ENCODE peak calls at places on chromosomes 11 and 22, in nine cellular contexts. H is A673, K is cardiac fibroblast, Q is HFF-Myc, M is MM.1S, P is esophagus squamous epithelium, A is endodermal cell, I is Peyer's patch, N is stomach. S is an unnamed sample.
A peak's percentile ranks its signal among the peaks of the same experiment; 100 is the strongest.

GRCh38 chr22:32544953-32545558 is 70.4 kb downstream of the FBXO7 start:
- DNase-seq in H (no peak), K (no peak), Q (no peak), M (no peak), P (no peak), A (no peak), I (no peak), N (no peak), S (no peak)

GRCh38 chr22:26949193-26949592 is 291.8 kb downstream of the MIAT start:
- DNase-seq in H (peak; percentile 51), K (peak; percentile 41), Q (no peak), M (no peak), P (no peak), A (peak; percentile 80), I (no peak), N (no peak), S (no peak)

GRCh38 chr11:108609681-108610080 is 16.1 kb upstream of the EXPH5 start:
- DNase-seq in H (no peak), K (peak; percentile 46), Q (no peak), M (no peak), P (no peak), A (no peak), I (no peak), N (no peak), S (no peak)

GRCh38 chr11:131908316-131908715 is 537.9 kb downstream of the NTM start:
- DNase-seq in H (peak; percentile 52), K (no peak), Q (no peak), M (no peak), P (no peak), A (no peak), I (no peak), N (no peak), S (no peak)

GRCh38 chr11:3627291-3627690 is 14.5 kb downstream of the ART5 start:
- DNase-seq in H (no peak), K (peak; percentile 62), Q (no peak), M (no peak), P (no peak), A (no peak), I (no peak), N (no peak), S (no peak)

GRCh38 chr11:30370164-30370563 is 47.3 kb downstream of the ARL14EP start:
- DNase-seq in H (no peak), K (no peak), Q (no peak), M (no peak), P (no peak), A (no peak), I (no peak), N (no peak), S (no peak)

GRCh38 chr11:35981581-35981980 is 37.7 kb downstream of the LDLRAD3 start:
- DNase-seq in H (no peak), K (peak; percentile 73), Q (no peak), M (no peak), P (no peak), A (no peak), I (no peak), N (no peak), S (no peak)

GRCh38 chr22:28894320-28894719 is 10.9 kb downstream of the ZNRF3 start:
- DNase-seq in H (no peak), K (no peak), Q (no peak), M (no peak), P (no peak), A (peak; percentile 57), I (peak; percentile 67), N (no peak), S (no peak)

GRCh38 chr11:96338910-96339703 is 3.9 kb downstream of the MAML2 start:
- DNase-seq in H (no peak), K (peak; percentile 76), Q (no peak), M (peak; percentile 88), P (no peak), A (peak; percentile 61), I (no peak), N (no peak), S (peak; percentile 51)

GRCh38 chr11:71153005-71153395 is 99.4 kb downstream of the SHANK2 start:
- DNase-seq in H (no peak), K (peak; percentile 31), Q (no peak), M (no peak), P (no peak), A (peak; percentile 66), I (no peak), N (no peak), S (no peak)

DNA sequence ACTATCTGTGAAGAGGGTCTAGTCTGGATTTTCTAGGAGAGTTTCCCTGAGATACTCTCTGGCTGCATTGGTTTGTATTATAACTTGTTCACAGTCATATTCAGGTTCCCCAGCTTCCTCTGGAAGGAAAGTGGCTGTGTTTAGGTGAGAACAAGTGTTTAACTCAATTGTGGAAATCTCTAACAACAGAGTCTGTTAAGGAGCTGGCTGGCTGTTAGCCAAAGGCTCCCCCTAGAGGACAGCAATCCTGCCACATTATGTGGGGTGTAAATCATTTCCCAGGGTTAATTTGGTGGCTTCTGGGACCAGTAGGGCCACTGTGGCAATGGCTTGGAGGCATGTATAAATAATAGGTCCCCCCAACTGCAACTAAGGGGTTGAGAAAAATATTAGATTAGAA is 18.4 kb downstream of the MS4A6E start:
- DNase-seq in H (peak; percentile 49), K (no peak), Q (no peak), M (peak; percentile 33), P (no peak), A (peak; percentile 80), I (no peak), N (peak; percentile 46), S (no peak)
- TF ChIP-seq CTCF in H (peak; percentile 67), K (no peak), Q (peak; percentile 6), M (peak; percentile 73), P (no peak), A (peak; percentile 86), I (no peak), N (no peak), S (peak; percentile 54)

GRCh38 chr22:43951966-43952365 is 3.3 kb upstream of the SAMM50 start:
- DNase-seq in H (no peak), K (no peak), Q (no peak), M (no peak), P (no peak), A (peak; percentile 67), I (no peak), N (no peak), S (no peak)
- TF ChIP-seq CTCF in H (no peak), K (no peak), Q (no peak), M (no peak), P (no peak), A (no peak), I (no peak), N (no peak), S (no peak)

GRCh38 chr11:43579919-43580276 is 100.6 kb upstream of the HSD17B12 start:
- DNase-seq in H (no peak), K (no peak), Q (no peak), M (no peak), P (no peak), A (no peak), I (no peak), N (no peak), S (no peak)

GRCh38 chr11:43580735-43581369 is 99.7 kb upstream of the HSD17B12 start:
- DNase-seq in H (peak; percentile 73), K (peak; percentile 10), Q (no peak), M (no peak), P (no peak), A (peak; percentile 78), I (no peak), N (no peak), S (peak; percentile 44)

GRCh38 chr11:43577566-43578264 is 102.8 kb upstream of the HSD17B12 start:
- DNase-seq in H (no peak), K (no peak), Q (no peak), M (no peak), P (no peak), A (no peak), I (no peak), N (no peak), S (no peak)

GRCh38 chr11:43578346-43579170 is 102.0 kb upstream of the HSD17B12 start:
- DNase-seq in H (no peak), K (peak; percentile 15), Q (no peak), M (no peak), P (no peak), A (peak; percentile 61), I (no peak), N (no peak), S (no peak)

DNA sequence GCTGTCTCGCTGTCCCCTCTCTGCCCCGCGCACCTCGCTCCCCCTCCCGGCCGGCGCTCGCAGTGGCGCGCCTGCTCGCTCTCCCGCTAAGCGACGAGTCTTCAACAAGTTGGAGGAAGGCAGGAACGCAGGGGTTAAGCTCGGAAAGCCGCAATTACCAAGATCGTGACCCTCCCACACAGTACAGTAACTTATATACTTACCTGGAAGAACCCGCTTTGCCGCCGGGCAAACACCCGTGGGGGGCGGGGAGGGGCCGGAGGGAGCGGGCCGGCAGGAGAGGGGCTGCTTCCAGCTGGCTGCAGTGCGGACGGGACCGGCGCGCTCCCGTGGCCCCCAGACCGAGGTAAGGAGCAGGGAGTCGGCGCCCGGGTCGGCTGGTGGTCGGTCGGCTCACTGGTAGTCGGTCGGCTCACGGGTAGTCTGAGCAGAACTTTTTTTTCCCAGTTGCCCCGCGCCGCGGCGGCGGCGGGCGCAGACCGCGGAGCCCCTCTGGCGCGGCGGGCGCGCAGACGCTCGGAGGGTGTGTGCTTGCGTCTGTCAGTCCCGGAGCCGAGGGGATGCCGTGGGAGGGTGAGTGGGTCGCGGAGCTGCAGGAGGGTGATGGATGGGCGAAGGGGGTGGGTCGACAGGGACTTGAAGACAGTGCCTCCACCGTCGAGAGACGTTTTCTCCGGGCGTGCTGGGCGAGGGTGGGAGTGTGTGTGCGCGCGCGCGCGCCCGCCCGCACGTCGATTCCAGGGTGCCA is 101.2 kb upstream of the HSD17B12 start:
- DNase-seq in H (peak; percentile 88), K (peak; percentile 21), Q (no peak), M (no peak), P (no peak), A (peak; percentile 90), I (no peak), N (no peak), S (peak; percentile 77)
- TF ChIP-seq CTCF in H (peak; percentile 64), K (peak; percentile 63), Q (peak; percentile 28), M (peak; percentile 37), P (no peak), A (peak; percentile 70), I (no peak), N (no peak), S (peak; percentile 55)

GRCh38 chr11:64148917-64149617 is 16.8 kb downstream of the MACROD1 start:
- DNase-seq in H (no peak), K (no peak), Q (no peak), M (no peak), P (no peak), A (no peak), I (no peak), N (no peak), S (no peak)
- TF ChIP-seq CTCF in H (no peak), K (no peak), Q (no peak), M (no peak), P (no peak), A (no peak), I (no peak), N (peak; percentile 14), S (no peak)

GRCh38 chr11:69166186-69167115 is 10.7 kb downstream of the SMIM38 start:
- DNase-seq in H (peak; percentile 93), K (peak; percentile 72), Q (peak; percentile 61), M (peak; percentile 91), P (no peak), A (peak; percentile 83), I (no peak), N (no peak), S (peak; percentile 93)
- TF ChIP-seq CTCF in H (no peak), K (peak; percentile 17), Q (peak; percentile 17), M (no peak), P (no peak), A (no peak), I (no peak), N (no peak), S (no peak)

S was measured in GM13976.